ENCODE peak calls at places on chromosome 6, in ten cellular contexts. R is NCI-H774; M is aorta; Q is anterior cingulate cortex; Y is ovary; D is activated CD4-positive, alpha-beta memory T cell treated with anti-CD3 and anti-CD28 coated beads, Interleukin-2, amount 10 ng/mL, durations not matched to agents 7 days and 5 days; S is T-helper 1 cell; B is endodermal cell; V is Right ventricle myocardium superior; E is HCT116. C is an unnamed sample.

GRCh38 chr6:41072836-41073202 is at the start of gene NFYA:
- DNase-seq in M (peak), E (no peak), Q (peak), R (peak), Y (no peak), S (peak), B (no peak), D (no peak), V (peak), C (peak)

GRCh38 chr6:111113731-111114438 is 26.6 kb downstream of the SLC16A10 start:
- DNase-seq in B (peak), Y (peak), S (no peak), R (no peak), D (no peak), M (no peak), Q (no peak), E (no peak), V (peak), C (no peak)

GRCh38 chr6:112282217-112282616 is 27.9 kb upstream of the LAMA4 start:
- DNase-seq in V (peak), Q (no peak), B (peak), Y (peak), S (no peak), R (peak), D (no peak), M (no peak), E (no peak), C (no peak)

GRCh38 chr6:47083586-47084047 is 41.5 kb upstream of the ADGRF1 start:
- DNase-seq in Y (peak), V (peak), S (no peak), Q (no peak), M (no peak), E (no peak), R (peak), D (no peak), B (no peak), C (no peak)

GRCh38 chr6:12348530-12349511 is 58.7 kb downstream of the EDN1 start:
- DNase-seq in E (peak), S (no peak), D (no peak), Q (no peak), Y (no peak), M (no peak), B (no peak), V (no peak), R (no peak), C (no peak)

GRCh38 chr6:35442693-35443092 is 9.4 kb upstream of the FANCE start:
- DNase-seq in B (no peak), V (no peak), E (no peak), Y (no peak), D (no peak), S (no peak), Q (no peak), R (no peak), M (no peak), C (no peak)

GRCh38 chr6:25700841-25701240 is 48.8 kb downstream of the SCGN start:
- DNase-seq in S (no peak), E (no peak), M (no peak), R (no peak), Q (no peak), V (no peak), D (no peak), Y (no peak), B (no peak), C (no peak)

GRCh38 chr6:10030942-10031537 is 383.8 kb downstream of the TFAP2A start:
- DNase-seq in M (no peak), E (peak), Q (no peak), R (no peak), D (no peak), S (no peak), Y (no peak), V (no peak), B (no peak), C (no peak)

GRCh38 chr6:26501482-26501986 is 1.4 kb downstream of the BTN1A1 start:
- DNase-seq in Q (no peak), B (peak), S (peak), M (peak), Y (peak), R (no peak), E (no peak), D (peak), V (peak), C (no peak)

GRCh38 chr6:146896960-146897701 is 298.4 kb downstream of the ADGB start:
- DNase-seq in Q (no peak), R (no peak), Y (no peak), B (no peak), S (no peak), E (no peak), D (no peak), M (no peak), V (no peak), C (no peak)

GRCh38 chr6:82144852-82145332 is 102.7 kb downstream of the IBTK start:
- DNase-seq in V (peak), E (peak), Q (no peak), B (peak), M (peak), S (no peak), D (no peak), Y (no peak), R (peak), C (no peak)

C was measured in vagina.